ENCODE peak calls at places on chromosome 6, in ten cellular contexts. N is fibroblast of lung, E is upper lobe of right lung, Z is heart left ventricle, M is A549, I is GM23338, R is left ventricle myocardium inferior, W is body of pancreas, A is neural progenitor cell, S is tibial nerve. X is an unnamed sample.

GRCh38 chr6:139161169-139161568 is 26.3 kb downstream of the HECA start:
- DNase-seq in N (peak; percentile 84), E (no peak), Z (no peak), M (no peak), I (no peak), R (no peak), W (no peak), A (no peak), S (no peak), X (peak; percentile 64)

GRCh38 chr6:31495580-31495979 is 2.4 kb upstream of the MICB start:
- DNase-seq in N (peak; percentile 51), E (no peak), Z (no peak), M (no peak), I (no peak), R (no peak), W (no peak), A (no peak), S (no peak), X (peak; percentile 42)

GRCh38 chr6:48426636-48427035 is 315.6 kb upstream of the PTCHD4 start:
- DNase-seq in N (peak; percentile 95), E (no peak), Z (no peak), M (no peak), I (no peak), R (no peak), W (no peak), A (no peak), S (no peak), X (peak; percentile 93)

GRCh38 chr6:15246217-15247211 is 645 bp downstream of the JARID2 start:
- DNase-seq in N (peak; percentile 42), E (peak; percentile 16), Z (no peak), M (no peak), I (no peak), R (no peak), W (no peak), A (peak; percentile 43), S (no peak), X (no peak)

GRCh38 chr6:133240511-133241087 is 558 bp upstream of the EYA4 start:
- DNase-seq in N (peak; percentile 83), E (no peak), Z (peak; percentile 49), M (peak; percentile 82), I (peak; percentile 61), R (peak; percentile 35), W (no peak), A (peak; percentile 70), S (no peak), X (peak; percentile 4)

GRCh38 chr6:26272171-26272631 is 92.8 kb upstream of the BTN3A2 start:
- DNase-seq in N (no peak), E (peak; percentile 77), Z (peak; percentile 32), M (no peak), I (peak; percentile 77), R (peak; percentile 20), W (no peak), A (peak; percentile 74), S (no peak), X (no peak)

GRCh38 chr6:17879224-17879623 is 108.2 kb downstream of the KIF13A start:
- DNase-seq in N (peak; percentile 63), E (no peak), Z (no peak), M (no peak), I (no peak), R (no peak), W (no peak), A (no peak), S (no peak), X (peak; percentile 53)

GRCh38 chr6:84016029-84016428 is 17.5 kb upstream of the MRAP2 start:
- DNase-seq in N (no peak), E (no peak), Z (no peak), M (no peak), I (no peak), R (no peak), W (no peak), A (no peak), S (no peak), X (no peak)

GRCh38 chr6:18122128-18123093 is at the start of gene NHLRC1:
- DNase-seq in N (peak; percentile 89), E (peak; percentile 96), Z (peak; percentile 89), M (peak; percentile 93), I (peak; percentile 92), R (peak; percentile 90), W (peak; percentile 91), A (peak; percentile 77), S (peak; percentile 81), X (peak; percentile 75)

GRCh38 chr6:134223761-134224445 is 94.0 kb downstream of the SGK1 start:
- DNase-seq in N (peak; percentile 19), E (no peak), Z (no peak), M (no peak), I (no peak), R (no peak), W (no peak), A (no peak), S (no peak), X (peak; percentile 44)

GRCh38 chr6:41503841-41504525 is 42.2 kb upstream of the FOXP4 start:
- DNase-seq in N (peak; percentile 50), E (no peak), Z (no peak), M (peak; percentile 21), I (peak; percentile 72), R (peak; percentile 26), W (peak; percentile 25), A (peak; percentile 78), S (no peak), X (peak; percentile 77)

GRCh38 chr6:29625337-29625930 is 7.5 kb downstream of the GABBR1 start:
- DNase-seq in N (no peak), E (no peak), Z (no peak), M (no peak), I (no peak), R (no peak), W (no peak), A (no peak), S (no peak), X (no peak)

GRCh38 chr6:147222160-147222838 is 18.1 kb downstream of the STXBP5 start:
- DNase-seq in N (peak; percentile 80), E (no peak), Z (no peak), M (peak; percentile 10), I (peak; percentile 49), R (no peak), W (no peak), A (no peak), S (no peak), X (no peak)

GRCh38 chr6:159979136-159979874 is 10.4 kb downstream of the IGF2R start:
- DNase-seq in N (no peak), E (no peak), Z (no peak), M (no peak), I (no peak), R (no peak), W (no peak), A (peak; percentile 48), S (no peak), X (peak; percentile 74)

GRCh38 chr6:105077592-105078463 is 102.0 kb downstream of the POPDC3 start:
- DNase-seq in N (peak; percentile 70), E (no peak), Z (no peak), M (peak; percentile 51), I (peak; percentile 76), R (no peak), W (no peak), A (peak; percentile 50), S (no peak), X (peak; percentile 18)

GRCh38 chr6:128305976-128306375 is 214.4 kb downstream of the PTPRK start:
- DNase-seq in N (no peak), E (no peak), Z (no peak), M (no peak), I (no peak), R (no peak), W (no peak), A (no peak), S (no peak), X (no peak)

GRCh38 chr6:143885116-143885515 is 20.8 kb downstream of the ZC2HC1B start:
- DNase-seq in N (no peak), E (no peak), Z (no peak), M (no peak), I (peak; percentile 39), R (no peak), W (no peak), A (no peak), S (no peak), X (no peak)

GRCh38 chr6:87334683-87335082 is 5.6 kb upstream of the GJB7 start:
- DNase-seq in N (peak; percentile 58), E (no peak), Z (no peak), M (no peak), I (no peak), R (no peak), W (no peak), A (no peak), S (no peak), X (no peak)

GRCh38 chr6:12735786-12736185 is 19.2 kb downstream of the PHACTR1 start:
- DNase-seq in N (no peak), E (no peak), Z (no peak), M (no peak), I (no peak), R (no peak), W (no peak), A (no peak), S (no peak), X (no peak)

GRCh38 chr6:47029865-47030561 is 12.1 kb downstream of the ADGRF1 start:
- DNase-seq in N (no peak), E (no peak), Z (no peak), M (no peak), I (no peak), R (no peak), W (no peak), A (no peak), S (no peak), X (no peak)

GRCh38 chr6:45075246-45075645 is 252.9 kb upstream of the RUNX2 start:
- DNase-seq in N (peak; percentile 96), E (no peak), Z (no peak), M (peak; percentile 17), I (no peak), R (no peak), W (no peak), A (no peak), S (no peak), X (peak; percentile 99)

GRCh38 chr6:77834591-77834996 is 181.8 kb downstream of the MEI4 start:
- DNase-seq in N (no peak), E (no peak), Z (no peak), M (no peak), I (no peak), R (no peak), W (no peak), A (no peak), S (no peak), X (no peak)
- TF ChIP-seq CTCF in N (no peak), E (no peak), Z (no peak), M (no peak), I (no peak), R (no peak), W (no peak), A (no peak), S (no peak), X (no peak)

GRCh38 chr6:43806041-43806757 is 36.2 kb downstream of the VEGFA start:
- DNase-seq in N (no peak), E (no peak), Z (no peak), M (peak; percentile 52), I (no peak), R (no peak), W (peak; percentile 82), A (no peak), S (no peak), X (no peak)
- H3K4me1 ChIP-seq in N (peaks cover 5% of the 10 kb centered on the region), E (peaks cover 41% of the 10 kb centered on the region), Z (peaks cover 17% of the 10 kb centered on the region), M (peaks cover 66% of the 10 kb centered on the region), I (no peaks in the 10 kb centered on the region), R (peaks cover 3% of the 10 kb centered on the region), W (peaks cover 93% of the 10 kb centered on the region), A (no peaks in the 10 kb centered on the region), S (no peaks in the 10 kb centered on the region), X (no peaks in the 10 kb centered on the region)

GRCh38 chr6:137661601-137662000 is 167.4 kb upstream of the OLIG3 start:
- DNase-seq in N (peak; percentile 30), E (no peak), Z (no peak), M (peak; percentile 46), I (peak; percentile 77), R (no peak), W (peak; percentile 37), A (no peak), S (peak; percentile 16), X (no peak)
- TF ChIP-seq CTCF in N (peak; percentile 63), E (peak; percentile 38), Z (peak; percentile 47), M (peak; percentile 41), I (peak; percentile 71), R (peak; percentile 51), W (peak; percentile 33), A (peak; percentile 42), S (peak; percentile 16), X (peak; percentile 41)

GRCh38 chr6:127273499-127273898 is 6.8 kb downstream of the RNF146 start:
- DNase-seq in N (no peak), E (no peak), Z (no peak), M (no peak), I (no peak), R (no peak), W (no peak), A (no peak), S (no peak), X (no peak)
- H3K4me1 ChIP-seq in N (no peaks in the 10 kb centered on the region), E (peaks cover 37% of the 10 kb centered on the region), Z (peaks cover 72% of the 10 kb centered on the region), M (peaks cover 13% of the 10 kb centered on the region), I (peaks cover 14% of the 10 kb centered on the region), R (peaks cover 100% of the 10 kb centered on the region), W (peaks cover 15% of the 10 kb centered on the region), A (peaks cover 29% of the 10 kb centered on the region), S (no peaks in the 10 kb centered on the region), X (peaks cover 2% of the 10 kb centered on the region)

X was measured in astrocyte.